ENCODE peak calls at places on chromosome X, in seven cellular contexts. One of them, this sample, is unnamed.

GRCh38 chrX:443676-444210 is 57.0 kb upstream of the PPP2R3B start:
- DNase-seq in stimulated activated CD4-positive, alpha-beta T cell treated with anti-CD3 and anti-CD28 coated beads, Interleukin-4, amount 100 ng/mL, for 48 hours: no peak
- DNase-seq in stromal cell of bone marrow: no peak
- DNase-seq in Peyer's patch: no peak
- DNase-seq in DMS153: no peak
- DNase-seq in iPS-NIHi11: no peak
- DNase-seq in WTC11: no peak
- DNase-seq in this sample: no peak

GRCh38 chrX:38154340-38154739 is 66.3 kb downstream of the SRPX start:
- DNase-seq in stimulated activated CD4-positive, alpha-beta T cell treated with anti-CD3 and anti-CD28 coated beads, Interleukin-4, amount 100 ng/mL, for 48 hours: no peak
- DNase-seq in stromal cell of bone marrow: no peak
- DNase-seq in Peyer's patch: no peak
- DNase-seq in DMS153: no peak
- DNase-seq in iPS-NIHi11: no peak
- DNase-seq in WTC11: no peak
- DNase-seq in this sample: no peak

GRCh38 chrX:151852294-151852693 is 60.4 kb upstream of the MAGEA4 start:
- DNase-seq in stimulated activated CD4-positive, alpha-beta T cell treated with anti-CD3 and anti-CD28 coated beads, Interleukin-4, amount 100 ng/mL, for 48 hours: no peak
- DNase-seq in stromal cell of bone marrow: no peak
- DNase-seq in Peyer's patch: no peak
- DNase-seq in DMS153: no peak
- DNase-seq in iPS-NIHi11: no peak
- DNase-seq in WTC11: peak; percentile 20
- DNase-seq in this sample: no peak

GRCh38 chrX:107600366-107600765 is 27.9 kb upstream of the PRPS1 start:
- DNase-seq in stimulated activated CD4-positive, alpha-beta T cell treated with anti-CD3 and anti-CD28 coated beads, Interleukin-4, amount 100 ng/mL, for 48 hours: no peak
- DNase-seq in stromal cell of bone marrow: no peak
- DNase-seq in Peyer's patch: no peak
- DNase-seq in DMS153: no peak
- DNase-seq in iPS-NIHi11: no peak
- DNase-seq in WTC11: no peak
- DNase-seq in this sample: no peak

GRCh38 chrX:404656-405055 is 17.9 kb upstream of the PPP2R3B start:
- DNase-seq in stimulated activated CD4-positive, alpha-beta T cell treated with anti-CD3 and anti-CD28 coated beads, Interleukin-4, amount 100 ng/mL, for 48 hours: no peak
- DNase-seq in stromal cell of bone marrow: no peak
- DNase-seq in Peyer's patch: no peak
- DNase-seq in DMS153: no peak
- DNase-seq in iPS-NIHi11: no peak
- DNase-seq in WTC11: no peak
- DNase-seq in this sample: no peak

GRCh38 chrX:13256562-13256961 is 63.3 kb downstream of the ATXN3L start:
- DNase-seq in stimulated activated CD4-positive, alpha-beta T cell treated with anti-CD3 and anti-CD28 coated beads, Interleukin-4, amount 100 ng/mL, for 48 hours: no peak
- DNase-seq in stromal cell of bone marrow: no peak
- DNase-seq in Peyer's patch: no peak
- DNase-seq in DMS153: no peak
- DNase-seq in iPS-NIHi11: no peak
- DNase-seq in WTC11: no peak
- DNase-seq in this sample: no peak

GRCh38 chrX:34578237-34578636 is 78.8 kb downstream of the TMEM47 start:
- DNase-seq in stimulated activated CD4-positive, alpha-beta T cell treated with anti-CD3 and anti-CD28 coated beads, Interleukin-4, amount 100 ng/mL, for 48 hours: no peak
- DNase-seq in stromal cell of bone marrow: peak; percentile 31
- DNase-seq in Peyer's patch: no peak
- DNase-seq in DMS153: no peak
- DNase-seq in iPS-NIHi11: no peak
- DNase-seq in WTC11: no peak
- DNase-seq in this sample: peak; percentile 5

GRCh38 chrX:30150196-30150895 is 65.0 kb upstream of the MAGEB2 start:
- DNase-seq in stimulated activated CD4-positive, alpha-beta T cell treated with anti-CD3 and anti-CD28 coated beads, Interleukin-4, amount 100 ng/mL, for 48 hours: no peak
- DNase-seq in stromal cell of bone marrow: no peak
- DNase-seq in Peyer's patch: no peak
- DNase-seq in DMS153: no peak
- DNase-seq in iPS-NIHi11: no peak
- DNase-seq in WTC11: no peak
- DNase-seq in this sample: no peak

GRCh38 chrX:13167444-13168207 is 123.2 kb upstream of the FAM9C start:
- DNase-seq in stimulated activated CD4-positive, alpha-beta T cell treated with anti-CD3 and anti-CD28 coated beads, Interleukin-4, amount 100 ng/mL, for 48 hours: peak; percentile 11
- DNase-seq in stromal cell of bone marrow: no peak
- DNase-seq in Peyer's patch: no peak
- DNase-seq in DMS153: no peak
- DNase-seq in iPS-NIHi11: no peak
- DNase-seq in WTC11: no peak
- DNase-seq in this sample: no peak

GRCh38 chrX:113389846-113390245 is 549.2 kb upstream of the AMOT start:
- DNase-seq in stimulated activated CD4-positive, alpha-beta T cell treated with anti-CD3 and anti-CD28 coated beads, Interleukin-4, amount 100 ng/mL, for 48 hours: no peak
- DNase-seq in stromal cell of bone marrow: no peak
- DNase-seq in Peyer's patch: no peak
- DNase-seq in DMS153: no peak
- DNase-seq in iPS-NIHi11: no peak
- DNase-seq in WTC11: no peak
- DNase-seq in this sample: no peak

GRCh38 chrX:111615227-111615626 is 65.7 kb upstream of the ALG13 start:
- DNase-seq in stimulated activated CD4-positive, alpha-beta T cell treated with anti-CD3 and anti-CD28 coated beads, Interleukin-4, amount 100 ng/mL, for 48 hours: no peak
- DNase-seq in stromal cell of bone marrow: no peak
- DNase-seq in Peyer's patch: no peak
- DNase-seq in DMS153: no peak
- DNase-seq in iPS-NIHi11: no peak
- DNase-seq in WTC11: no peak
- DNase-seq in this sample: no peak

GRCh38 chrX:1815456-1816175 is 200.8 kb downstream of the ASMT start:
- DNase-seq in stimulated activated CD4-positive, alpha-beta T cell treated with anti-CD3 and anti-CD28 coated beads, Interleukin-4, amount 100 ng/mL, for 48 hours: no peak
- DNase-seq in stromal cell of bone marrow: no peak
- DNase-seq in Peyer's patch: no peak
- DNase-seq in DMS153: no peak
- DNase-seq in iPS-NIHi11: no peak
- DNase-seq in WTC11: no peak
- DNase-seq in this sample: no peak

GRCh38 chrX:71616672-71617529 is 1.4 kb downstream of the CXCR3 start:
- DNase-seq in stimulated activated CD4-positive, alpha-beta T cell treated with anti-CD3 and anti-CD28 coated beads, Interleukin-4, amount 100 ng/mL, for 48 hours: no peak
- DNase-seq in stromal cell of bone marrow: no peak
- DNase-seq in Peyer's patch: peak; percentile 88
- DNase-seq in DMS153: no peak
- DNase-seq in iPS-NIHi11: peak; percentile 35
- DNase-seq in WTC11: no peak
- DNase-seq in this sample: no peak

GRCh38 chrX:104318330-104319009 is 63.7 kb upstream of the ESX1 start:
- DNase-seq in stimulated activated CD4-positive, alpha-beta T cell treated with anti-CD3 and anti-CD28 coated beads, Interleukin-4, amount 100 ng/mL, for 48 hours: no peak
- DNase-seq in stromal cell of bone marrow: no peak
- DNase-seq in Peyer's patch: peak; percentile 45
- DNase-seq in DMS153: no peak
- DNase-seq in iPS-NIHi11: peak; percentile 7
- DNase-seq in WTC11: no peak
- DNase-seq in this sample: no peak

GRCh38 chrX:122133478-122133877 is 1050.6 kb upstream of the GRIA3 start:
- DNase-seq in stimulated activated CD4-positive, alpha-beta T cell treated with anti-CD3 and anti-CD28 coated beads, Interleukin-4, amount 100 ng/mL, for 48 hours: no peak
- DNase-seq in stromal cell of bone marrow: no peak
- DNase-seq in Peyer's patch: no peak
- DNase-seq in DMS153: no peak
- DNase-seq in iPS-NIHi11: no peak
- DNase-seq in WTC11: no peak
- DNase-seq in this sample: no peak

This sample was measured in D341Med.